ENCODE peak calls at places on chromosomes 13 and 19, in seven cellular contexts. E is GM13976, R is left ventricle myocardium inferior, B is SK-N-SH, O is WERI-Rb-1, P is right lobe of liver, H is neural crest cell. M is an unnamed sample.
A peak's percentile ranks its signal among the peaks of the same experiment; 100 is the strongest.

GRCh38 chr19:33226550-33227241 is 1.0 kb upstream of the SLC7A10 start:
- DNase-seq in E (no peak), R (no peak), B (peak; percentile 85), O (peak; percentile 79), P (no peak), H (no peak), M (no peak)

GRCh38 chr19:13627531-13627930 is 121.3 kb upstream of the CACNA1A start:
- DNase-seq in E (no peak), R (no peak), B (no peak), O (no peak), P (no peak), H (no peak), M (no peak)

GRCh38 chr13:60267498-60268202 is 103.9 kb upstream of the DIAPH3 start:
- DNase-seq in E (peak; percentile 21), R (no peak), B (no peak), O (no peak), P (no peak), H (no peak), M (no peak)

GRCh38 chr19:40279120-40279551 is 6.0 kb downstream of the AKT2 start:
- DNase-seq in E (no peak), R (peak; percentile 80), B (peak; percentile 15), O (no peak), P (no peak), H (no peak), M (peak; percentile 49)

GRCh38 chr13:110387451-110388140 is 80.5 kb downstream of the COL4A2 start:
- DNase-seq in E (peak; percentile 80), R (peak; percentile 62), B (no peak), O (no peak), P (no peak), H (no peak), M (no peak)

GRCh38 chr13:107284168-107284567 is 716.2 kb upstream of the ARGLU1 start:
- DNase-seq in E (no peak), R (no peak), B (no peak), O (no peak), P (no peak), H (no peak), M (no peak)

GRCh38 chr13:38819053-38819452 is 132.2 kb downstream of the FREM2 start:
- DNase-seq in E (no peak), R (no peak), B (no peak), O (no peak), P (no peak), H (no peak), M (peak; percentile 24)

GRCh38 chr13:99384468-99384867 is 77.3 kb upstream of the GPR183 start:
- DNase-seq in E (no peak), R (no peak), B (no peak), O (no peak), P (no peak), H (no peak), M (no peak)

GRCh38 chr13:73722120-73722519 is 412.1 kb downstream of the KLF12 start:
- DNase-seq in E (peak; percentile 29), R (no peak), B (peak; percentile 29), O (no peak), P (no peak), H (no peak), M (no peak)

GRCh38 chr19:45767881-45768643 is 990 bp downstream of the SIX5 start:
- DNase-seq in E (peak; percentile 77), R (peak; percentile 76), B (peak; percentile 67), O (peak; percentile 70), P (peak; percentile 78), H (peak; percentile 50), M (no peak)

GRCh38 chr19:35946203-35946602 is 10.0 kb downstream of the LRFN3 start:
- DNase-seq in E (no peak), R (no peak), B (no peak), O (no peak), P (no peak), H (no peak), M (no peak)

GRCh38 chr13:79741006-79741405 is 260.1 kb downstream of the NDFIP2 start:
- DNase-seq in E (no peak), R (no peak), B (peak; percentile 46), O (no peak), P (no peak), H (no peak), M (no peak)

GRCh38 chr19:11370744-11371143 is 3.7 kb upstream of the SWSAP1 start:
- DNase-seq in E (no peak), R (no peak), B (no peak), O (no peak), P (no peak), H (no peak), M (no peak)

GRCh38 chr13:89695343-89696257 is 1651.9 kb upstream of the MIR17HG start:
- DNase-seq in E (peak; percentile 8), R (no peak), B (peak; percentile 42), O (peak; percentile 69), P (no peak), H (peak; percentile 67), M (peak; percentile 35)
- TF ChIP-seq CTCF in E (peak; percentile 41), R (peak; percentile 77), B (peak; percentile 74), O (peak; percentile 86), P (peak; percentile 62), H (peak; percentile 91), M (peak; percentile 58)

DNA sequence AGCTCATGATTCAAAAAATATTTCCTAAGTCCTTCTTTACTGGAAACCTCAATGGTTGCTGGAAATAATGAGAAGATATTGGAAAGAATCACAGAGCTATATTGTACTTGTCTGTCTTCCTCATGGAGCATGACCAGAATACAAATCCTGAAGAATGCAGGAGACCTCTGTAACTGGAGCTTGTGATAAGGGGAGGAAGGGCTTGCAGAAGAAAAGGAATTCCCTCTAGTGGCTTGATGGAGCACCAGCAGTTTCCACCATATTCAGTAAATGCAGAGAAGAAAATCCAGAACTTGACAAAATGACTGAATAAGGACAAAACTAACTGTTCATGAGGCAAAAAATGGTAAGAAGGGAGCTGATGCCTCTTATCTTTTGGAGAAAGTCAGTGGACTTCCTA is 1333.1 kb downstream of the EFNB2 start:
- DNase-seq in E (no peak), R (no peak), B (peak; percentile 9), O (peak; percentile 32), P (no peak), H (no peak), M (no peak)
- TF ChIP-seq CTCF in E (peak; percentile 22), R (peak; percentile 61), B (peak; percentile 53), O (peak; percentile 84), P (peak; percentile 20), H (peak; percentile 66), M (peak; percentile 16)

GRCh38 chr13:98280176-98280510 is 103.1 kb upstream of the RNF113B start:
- DNase-seq in E (no peak), R (no peak), B (no peak), O (no peak), P (no peak), H (no peak), M (no peak)
- TF ChIP-seq CTCF in E (no peak), R (no peak), B (no peak), O (no peak), P (no peak), H (no peak), M (no peak)

GRCh38 chr19:39150235-39150634 is 24.6 kb downstream of the PAK4 start:
- DNase-seq in E (no peak), R (no peak), B (no peak), O (no peak), P (no peak), H (no peak), M (no peak)
- TF ChIP-seq CTCF in E (no peak), R (no peak), B (no peak), O (no peak), P (no peak), H (no peak), M (no peak)

DNA sequence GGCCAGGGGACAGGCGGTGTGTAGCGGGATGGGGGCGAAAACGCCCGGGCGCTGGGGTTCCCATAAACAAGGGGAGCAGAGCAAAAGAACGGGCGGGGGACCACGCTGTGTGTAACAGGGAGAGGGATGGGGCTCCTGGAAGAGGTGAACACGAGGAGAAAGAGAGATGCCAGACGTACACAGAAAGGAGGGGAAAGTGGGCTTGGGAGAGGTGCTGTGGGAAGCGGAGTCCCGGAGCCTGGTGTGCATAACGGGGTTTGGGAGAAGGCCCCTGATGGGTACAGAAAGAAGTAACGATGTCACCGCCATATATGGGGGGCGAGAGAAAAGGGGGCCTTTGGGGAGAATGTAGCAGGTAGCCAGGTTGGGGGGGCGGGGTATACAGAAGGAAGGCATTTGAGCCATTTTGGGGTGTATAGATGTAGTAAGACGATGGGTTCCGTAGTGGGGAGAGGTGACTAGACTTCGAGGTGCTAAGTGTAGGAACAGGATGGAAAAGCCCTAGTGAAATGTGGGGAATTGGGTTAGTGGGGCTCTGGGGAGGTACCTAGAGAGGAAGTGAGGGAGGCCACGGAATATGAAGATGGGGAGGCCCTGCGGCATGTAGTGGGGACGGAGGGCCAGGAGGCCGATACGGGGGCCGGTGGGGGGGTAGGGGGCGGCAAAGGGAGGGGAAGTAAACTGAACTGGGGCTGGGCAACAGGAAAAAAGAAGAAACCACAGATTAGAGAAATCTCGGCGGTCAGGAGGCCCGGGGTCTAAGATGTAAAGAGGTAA is 762 bp downstream of the ZNF580 start:
- DNase-seq in E (no peak), R (no peak), B (peak; percentile 45), O (no peak), P (no peak), H (no peak), M (no peak)
- TF ChIP-seq CTCF in E (no peak), R (no peak), B (no peak), O (no peak), P (no peak), H (no peak), M (no peak)

DNA sequence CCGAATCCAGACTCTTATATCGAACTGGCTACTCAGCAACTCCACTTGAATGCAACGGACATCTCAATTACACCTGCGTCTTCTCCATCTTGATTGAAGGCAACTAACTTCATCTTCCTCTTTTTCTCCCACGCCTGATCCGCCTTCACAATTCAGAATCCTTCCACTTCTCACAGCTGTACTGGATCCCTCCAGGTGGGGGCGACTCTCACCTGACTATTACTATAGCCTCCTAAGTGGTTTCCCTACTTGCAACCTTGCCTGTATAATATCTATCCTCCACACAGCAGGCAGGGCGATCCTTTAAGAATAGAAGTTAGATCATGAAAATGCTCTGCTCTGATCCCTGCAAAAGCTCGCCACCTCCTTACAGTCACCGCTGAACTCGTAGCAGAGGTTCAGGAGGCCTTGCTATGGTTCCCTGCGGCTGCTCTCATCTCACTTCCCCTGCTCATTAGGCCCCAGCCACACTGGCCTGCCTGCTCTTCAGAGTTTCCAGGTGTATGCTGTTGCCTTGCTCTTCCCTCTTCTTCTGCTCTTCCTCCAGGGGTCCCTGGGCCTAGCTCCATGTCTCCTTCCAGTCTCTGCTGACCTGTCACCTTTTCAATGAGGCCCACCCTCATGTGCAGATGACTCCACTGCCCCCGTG is 31.9 kb downstream of the RFXAP start:
- DNase-seq in E (no peak), R (no peak), B (peak; percentile 24), O (peak; percentile 48), P (no peak), H (no peak), M (no peak)
- TF ChIP-seq CTCF in E (no peak), R (peak; percentile 35), B (peak; percentile 51), O (peak; percentile 29), P (no peak), H (peak; percentile 47), M (no peak)